ENCODE peak calls at places on chromosomes 3 and 15, in four cellular contexts. One of them, this sample, is unnamed.
A peak's percentile ranks its signal among the peaks of the same experiment; 100 is the strongest.

GRCh38 chr15:31387483-31388118 is 61.0 kb downstream of the KLF13 start:
- DNase-seq in HCT116: no peak
- DNase-seq in tibial nerve: no peak
- DNase-seq in ovary: no peak
- DNase-seq in this sample: no peak

GRCh38 chr3:30673425-30674341 is 67.3 kb downstream of the TGFBR2 start:
- DNase-seq in ovary: no peak
- DNase-seq in tibial nerve: no peak
- DNase-seq in HCT116: no peak
- DNase-seq in this sample: no peak

GRCh38 chr3:36957862-36958686 is 13.2 kb upstream of the TRANK1 start:
- DNase-seq in tibial nerve: no peak
- DNase-seq in HCT116: no peak
- DNase-seq in ovary: no peak
- DNase-seq in this sample: peak; percentile 65

GRCh38 chr3:157794771-157795170 is 291.6 kb upstream of the VEPH1 start:
- DNase-seq in tibial nerve: no peak
- DNase-seq in ovary: no peak
- DNase-seq in HCT116: no peak
- DNase-seq in this sample: no peak

GRCh38 chr3:129040039-129040336 is 20.6 kb upstream of the GP9 start:
- DNase-seq in HCT116: no peak
- DNase-seq in ovary: no peak
- DNase-seq in tibial nerve: no peak
- DNase-seq in this sample: no peak

GRCh38 chr3:126556637-126557414 is 1.9 kb downstream of the C3orf22 start:
- DNase-seq in ovary: peak; percentile 3
- DNase-seq in tibial nerve: no peak
- DNase-seq in HCT116: no peak
- DNase-seq in this sample: peak; percentile 2

GRCh38 chr3:150384517-150385212 is 23.4 kb upstream of the TSC22D2 start:
- DNase-seq in ovary: no peak
- DNase-seq in HCT116: no peak
- DNase-seq in tibial nerve: no peak
- DNase-seq in this sample: no peak

GRCh38 chr3:56838441-56838840 is 36.7 kb upstream of the ARHGEF3 start:
- DNase-seq in tibial nerve: no peak
- DNase-seq in HCT116: no peak
- DNase-seq in ovary: no peak
- DNase-seq in this sample: no peak

GRCh38 chr15:74010929-74011540 is 16.5 kb downstream of the PML start:
- DNase-seq in HCT116: no peak
- DNase-seq in ovary: no peak
- DNase-seq in tibial nerve: no peak
- DNase-seq in this sample: no peak

GRCh38 chr3:194539498-194539897 is 52.7 kb upstream of the ATP13A3 start:
- DNase-seq in tibial nerve: no peak
- DNase-seq in HCT116: no peak
- DNase-seq in ovary: no peak
- DNase-seq in this sample: no peak

GRCh38 chr15:37086521-37086920 is 13.8 kb downstream of the MEIS2 start:
- DNase-seq in HCT116: no peak
- DNase-seq in tibial nerve: no peak
- DNase-seq in ovary: no peak
- DNase-seq in this sample: no peak

GRCh38 chr3:194938845-194939531 is 253.3 kb downstream of the FAM43A start:
- DNase-seq in ovary: no peak
- DNase-seq in tibial nerve: no peak
- DNase-seq in HCT116: no peak
- DNase-seq in this sample: no peak

GRCh38 chr3:50390523-50391177 is 31.3 kb upstream of the TMEM115 start:
- DNase-seq in ovary: no peak
- DNase-seq in tibial nerve: no peak
- DNase-seq in HCT116: no peak
- DNase-seq in this sample: peak; percentile 81

GRCh38 chr3:88412346-88412745 is 262.6 kb downstream of the C3orf38 start:
- DNase-seq in HCT116: no peak
- DNase-seq in tibial nerve: no peak
- DNase-seq in ovary: no peak
- DNase-seq in this sample: no peak

GRCh38 chr3:25033407-25034029 is 394.5 kb upstream of the RARB start:
- DNase-seq in HCT116: peak; percentile 37
- DNase-seq in tibial nerve: peak; percentile 13
- DNase-seq in ovary: no peak
- DNase-seq in this sample: no peak

GRCh38 chr15:96312641-96313335 is 17.7 kb upstream of the NR2F2 start:
- DNase-seq in HCT116: no peak
- DNase-seq in ovary: no peak
- DNase-seq in tibial nerve: no peak
- DNase-seq in this sample: no peak

GRCh38 chr3:197417896-197418618 is 119.6 kb upstream of the DLG1 start:
- DNase-seq in ovary: no peak
- DNase-seq in tibial nerve: no peak
- DNase-seq in HCT116: no peak
- DNase-seq in this sample: no peak

GRCh38 chr15:82045179-82045891 is 483 bp downstream of the MEX3B start:
- DNase-seq in ovary: peak; percentile 66
- DNase-seq in HCT116: no peak
- DNase-seq in tibial nerve: peak; percentile 22
- DNase-seq in this sample: peak; percentile 51

GRCh38 chr3:18988619-18989229 is 159.6 kb upstream of the KCNH8 start:
- DNase-seq in HCT116: no peak
- DNase-seq in ovary: no peak
- DNase-seq in tibial nerve: no peak
- DNase-seq in this sample: no peak

GRCh38 chr3:147930417-147930816 is 521.3 kb downstream of the ZIC1 start:
- DNase-seq in ovary: no peak
- DNase-seq in tibial nerve: no peak
- DNase-seq in HCT116: no peak
- DNase-seq in this sample: no peak

GRCh38 chr3:125245521-125245920 is 33.0 kb upstream of the SLC12A8 start:
- DNase-seq in ovary: no peak
- DNase-seq in HCT116: no peak
- DNase-seq in tibial nerve: no peak
- DNase-seq in this sample: no peak

GRCh38 chr3:59737209-59737608 is 687.4 kb upstream of the CFAP20DC start:
- DNase-seq in ovary: no peak
- DNase-seq in HCT116: no peak
- DNase-seq in tibial nerve: no peak
- DNase-seq in this sample: no peak

GRCh38 chr15:42319206-42319605 is 40.1 kb upstream of the CAPN3 start:
- DNase-seq in tibial nerve: no peak
- DNase-seq in ovary: no peak
- DNase-seq in HCT116: no peak
- DNase-seq in this sample: no peak

GRCh38 chr15:99019558-99020540 is 12.3 kb upstream of the PGPEP1L start:
- DNase-seq in ovary: no peak
- DNase-seq in HCT116: no peak
- DNase-seq in tibial nerve: no peak
- DNase-seq in this sample: no peak

GRCh38 chr15:25684521-25685215 is 178.5 kb downstream of the ATP10A start:
- DNase-seq in tibial nerve: peak; percentile 32
- DNase-seq in HCT116: no peak
- DNase-seq in ovary: no peak
- DNase-seq in this sample: no peak

GRCh38 chr15:91752081-91752810 is 101.3 kb upstream of the SLCO3A1 start:
- DNase-seq in HCT116: no peak
- DNase-seq in tibial nerve: no peak
- DNase-seq in ovary: no peak
- DNase-seq in this sample: no peak

GRCh38 chr15:61835476-61836106 is 224.7 kb downstream of the VPS13C start:
- DNase-seq in ovary: peak; percentile 73
- DNase-seq in HCT116: peak; percentile 21
- DNase-seq in tibial nerve: peak; percentile 49
- DNase-seq in this sample: peak; percentile 82

GRCh38 chr3:9747267-9747666 is 2.5 kb upstream of the OGG1 start:
- DNase-seq in HCT116: no peak
- DNase-seq in tibial nerve: no peak
- DNase-seq in ovary: no peak
- DNase-seq in this sample: no peak

GRCh38 chr15:68820205-68820588 is 498 bp downstream of the ANP32A start:
- DNase-seq in ovary: peak; percentile 68
- DNase-seq in tibial nerve: no peak
- DNase-seq in HCT116: no peak
- DNase-seq in this sample: peak; percentile 69

GRCh38 chr3:160754371-160754854 is 1.6 kb upstream of the PPM1L start:
- DNase-seq in tibial nerve: peak; percentile 27
- DNase-seq in ovary: peak; percentile 50
- DNase-seq in HCT116: no peak
- DNase-seq in this sample: peak; percentile 62

GRCh38 chr3:138047596-138048195 is 37.7 kb downstream of the CLDN18 start:
- DNase-seq in tibial nerve: no peak
- DNase-seq in HCT116: no peak
- DNase-seq in ovary: no peak
- DNase-seq in this sample: no peak

GRCh38 chr3:10262027-10262426 is 13.8 kb downstream of the TATDN2 start:
- DNase-seq in tibial nerve: no peak
- DNase-seq in HCT116: no peak
- DNase-seq in ovary: no peak
- DNase-seq in this sample: no peak

GRCh38 chr15:56244811-56245576 is 1.3 kb upstream of the RFX7 start:
- DNase-seq in ovary: peak; percentile 36
- DNase-seq in tibial nerve: no peak
- DNase-seq in HCT116: no peak
- DNase-seq in this sample: peak; percentile 77

GRCh38 chr3:191350389-191351090 is 20.2 kb upstream of the UTS2B start:
- DNase-seq in ovary: no peak
- DNase-seq in tibial nerve: no peak
- DNase-seq in HCT116: no peak
- DNase-seq in this sample: no peak

GRCh38 chr3:14423197-14423743 is 20.9 kb downstream of the SLC6A6 start:
- DNase-seq in tibial nerve: no peak
- DNase-seq in HCT116: no peak
- DNase-seq in ovary: no peak
- DNase-seq in this sample: no peak
- H3K4me3 ChIP-seq in tibial nerve: no peak overlapping the region
- H3K4me3 ChIP-seq in HCT116: no peak overlapping the region
- H3K4me3 ChIP-seq in ovary: no peak overlapping the region
- H3K4me3 ChIP-seq in this sample: no peak overlapping the region

GRCh38 chr15:32694222-32694983 is 23.4 kb upstream of the GREM1 start:
- DNase-seq in HCT116: no peak
- DNase-seq in tibial nerve: no peak
- DNase-seq in ovary: no peak
- DNase-seq in this sample: no peak
- TF ChIP-seq POLR2A in HCT116: no peak
- TF ChIP-seq POLR2A in tibial nerve: no peak
- TF ChIP-seq POLR2A in ovary: no peak
- TF ChIP-seq POLR2A in this sample: no peak

GRCh38 chr3:181289306-181289705 is 299.8 kb upstream of the DNAJC19 start:
- DNase-seq in ovary: no peak
- DNase-seq in HCT116: no peak
- DNase-seq in tibial nerve: no peak
- DNase-seq in this sample: no peak
- H3K27ac ChIP-seq in ovary: no peak overlapping the region
- H3K27ac ChIP-seq in HCT116: no peak overlapping the region
- H3K27ac ChIP-seq in tibial nerve: no peak overlapping the region
- H3K27ac ChIP-seq in this sample: no peak overlapping the region

DNA sequence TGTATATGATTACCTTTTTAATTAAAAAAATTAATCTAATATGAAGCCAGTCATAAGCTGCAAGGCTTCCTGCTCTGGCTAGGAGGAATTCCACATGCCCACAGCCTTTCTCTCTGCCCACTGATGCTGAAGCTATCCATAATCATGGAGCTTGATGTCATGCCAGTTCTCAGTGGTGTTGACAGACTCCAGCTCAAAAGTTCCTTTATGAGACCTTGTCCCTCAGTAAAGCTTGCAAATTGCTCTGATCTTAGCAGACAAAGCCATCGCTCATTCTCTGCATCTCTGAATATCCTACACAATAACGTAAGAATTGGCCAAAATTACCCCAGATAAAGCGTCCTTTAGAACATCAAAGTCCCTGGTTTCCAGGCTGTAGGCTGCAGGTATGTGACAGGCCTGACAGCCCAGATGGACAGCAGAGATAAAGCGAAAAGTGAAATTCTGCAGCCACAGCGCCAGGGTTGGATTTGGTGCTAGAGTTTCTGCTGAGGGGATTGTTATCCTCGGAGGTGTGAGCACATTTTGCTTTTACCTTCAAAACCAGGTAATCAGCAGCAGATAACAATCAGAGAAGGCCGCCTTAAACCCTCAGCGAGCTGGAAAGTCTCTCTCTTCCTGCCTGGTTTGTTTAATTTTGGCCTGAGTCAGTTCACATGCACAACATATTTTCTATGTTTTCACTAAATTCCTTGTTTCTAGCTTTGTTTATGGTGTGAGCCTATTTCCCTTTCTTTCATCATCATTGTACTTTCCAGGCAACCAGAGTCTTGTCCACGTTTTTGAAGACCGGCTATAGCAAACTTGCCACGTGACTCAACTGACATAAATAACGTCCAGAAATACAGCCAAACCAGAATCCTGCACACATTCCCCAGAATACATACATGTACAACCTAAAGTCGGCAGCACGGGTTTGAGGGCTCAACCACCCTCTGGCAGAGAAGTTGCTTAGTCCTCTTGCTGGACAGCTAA is 36.6 kb upstream of the ALDH1A3 start:
- DNase-seq in ovary: no peak
- DNase-seq in tibial nerve: no peak
- DNase-seq in HCT116: no peak
- DNase-seq in this sample: no peak
- H3K4me3 ChIP-seq in ovary: no peak overlapping the region
- H3K4me3 ChIP-seq in tibial nerve: no peak overlapping the region
- H3K4me3 ChIP-seq in HCT116: no peak overlapping the region
- H3K4me3 ChIP-seq in this sample: no peak overlapping the region

GRCh38 chr3:12662593-12663310 is 1.2 kb downstream of the RAF1 start:
- DNase-seq in HCT116: no peak
- DNase-seq in tibial nerve: no peak
- DNase-seq in ovary: peak; percentile 41
- DNase-seq in this sample: no peak
- TF ChIP-seq POLR2A in HCT116: no peak
- TF ChIP-seq POLR2A in tibial nerve: no peak
- TF ChIP-seq POLR2A in ovary: no peak
- TF ChIP-seq POLR2A in this sample: peak; percentile 44

This sample was measured in Peyer's patch.